ENCODE peak calls at places on chromosomes 1 and 21, in seven cellular contexts. A, V, Z, L, X, U and G are unnamed samples.

GRCh38 chr1:79430437-79430836 is 423.9 kb upstream of the ADGRL4 start:
- DNase-seq in A (peak), V (no peak), Z (no peak), L (no peak), X (no peak), U (no peak), G (no peak)

GRCh38 chr1:66275601-66276023 is 258.3 kb upstream of the SGIP1 start:
- DNase-seq in A (no peak), V (peak), Z (peak), L (no peak), X (no peak), U (no peak), G (no peak)

GRCh38 chr1:230157409-230158390 is 90.7 kb downstream of the GALNT2 start:
- DNase-seq in A (no peak), V (no peak), Z (no peak), L (no peak), X (no peak), U (no peak), G (no peak)

GRCh38 chr21:43352568-43353281 is 74.2 kb downstream of the SIK1 start:
- DNase-seq in A (no peak), V (no peak), Z (no peak), L (no peak), X (no peak), U (peak), G (no peak)

GRCh38 chr1:19232526-19232851 is 18.8 kb downstream of the EMC1 start:
- DNase-seq in A (no peak), V (no peak), Z (no peak), L (no peak), X (no peak), U (no peak), G (no peak)

GRCh38 chr1:72177711-72178110 is 104.6 kb downstream of the NEGR1 start:
- DNase-seq in A (no peak), V (no peak), Z (no peak), L (no peak), X (no peak), U (no peak), G (no peak)

GRCh38 chr21:31526040-31526439 is 133.5 kb upstream of the SOD1 start:
- DNase-seq in A (no peak), V (no peak), Z (no peak), L (no peak), X (no peak), U (no peak), G (no peak)

GRCh38 chr1:244080343-244080929 is 29.4 kb downstream of the ZBTB18 start:
- DNase-seq in A (no peak), V (no peak), Z (no peak), L (no peak), X (no peak), U (no peak), G (no peak)

GRCh38 chr21:37915941-37916794 is at the start of gene KCNJ6:
- DNase-seq in A (peak), V (peak), Z (peak), L (no peak), X (no peak), U (no peak), G (no peak)

GRCh38 chr1:92461364-92462097 is 25.2 kb downstream of the GFI1 start:
- DNase-seq in A (no peak), V (no peak), Z (no peak), L (no peak), X (no peak), U (peak), G (no peak)

GRCh38 chr1:40438391-40439015 is 11.8 kb upstream of the ZFP69B start:
- DNase-seq in A (no peak), V (no peak), Z (no peak), L (no peak), X (no peak), U (peak), G (no peak)

GRCh38 chr1:38804062-38804886 is 55.3 kb downstream of the RRAGC start:
- DNase-seq in A (peak), V (no peak), Z (no peak), L (no peak), X (no peak), U (no peak), G (no peak)

GRCh38 chr1:155272466-155273133 is 704 bp downstream of the CLK2 start:
- DNase-seq in A (no peak), V (no peak), Z (no peak), L (no peak), X (no peak), U (no peak), G (no peak)

GRCh38 chr21:38468989-38469388 is 29.3 kb downstream of the ERG start:
- DNase-seq in A (no peak), V (no peak), Z (no peak), L (no peak), X (no peak), U (no peak), G (no peak)